ENCODE peak calls at places on chromosomes 12 and 14, in six cellular contexts. C is K562, J is NB4, N is HepG2, T is GM12878, P is endothelial cell of umbilical vein. Q is an unnamed sample.

GRCh38 chr14:85317491-85318021 is 212.4 kb upstream of the FLRT2 start:
- DNase-seq in C (no peak), T (no peak), P (no peak), J (no peak), N (no peak), Q (no peak)

GRCh38 chr14:52220924-52221802 is 46.3 kb upstream of the PTGDR start:
- DNase-seq in P (no peak), J (no peak), T (no peak), C (no peak), N (no peak), Q (no peak)

GRCh38 chr14:51006781-51007211 is 62.5 kb upstream of the PYGL start:
- DNase-seq in N (no peak), T (no peak), J (peak), C (no peak), P (no peak), Q (peak)

GRCh38 chr12:662541-663292 is 528 bp downstream of the NINJ2 start:
- DNase-seq in T (no peak), N (no peak), P (no peak), J (peak), C (no peak), Q (no peak)

GRCh38 chr14:100037351-100037750 is 27.9 kb upstream of the EVL start:
- DNase-seq in P (no peak), C (no peak), J (no peak), N (no peak), T (no peak), Q (no peak)

GRCh38 chr12:50859621-50860020 is 16.9 kb downstream of the TMPRSS12 start:
- DNase-seq in T (no peak), P (no peak), C (no peak), N (no peak), J (no peak), Q (no peak)

GRCh38 chr12:45644521-45644920 is 85.0 kb upstream of the ARID2 start:
- DNase-seq in J (peak), T (no peak), P (peak), C (no peak), N (no peak), Q (no peak)

GRCh38 chr12:28132398-28132797 is 57.9 kb upstream of the CCDC91 start:
- DNase-seq in P (no peak), J (no peak), T (no peak), C (peak), N (no peak), Q (no peak)

GRCh38 chr12:17304503-17305347 is 698.8 kb upstream of the LMO3 start:
- DNase-seq in P (no peak), C (no peak), N (no peak), T (no peak), J (peak), Q (peak)

GRCh38 chr14:64704743-64705405 is 650 bp downstream of the PLEKHG3 start:
- DNase-seq in T (no peak), P (no peak), N (no peak), C (no peak), J (no peak), Q (no peak)

GRCh38 chr12:67482751-67483661 is 165.5 kb upstream of the DYRK2 start:
- DNase-seq in N (no peak), J (peak), T (peak), C (no peak), P (no peak), Q (no peak)

GRCh38 chr12:56585098-56585497 is 45.0 kb downstream of the BAZ2A start:
- DNase-seq in P (no peak), T (no peak), C (no peak), N (no peak), J (no peak), Q (no peak)

GRCh38 chr12:56581418-56582145 is 48.5 kb downstream of the BAZ2A start:
- DNase-seq in T (peak), C (peak), P (peak), J (peak), N (peak), Q (no peak)
- TF ChIP-seq MYC in T (no peak), C (no peak), P (no peak), J (peak), N (no peak), Q (no peak)

GRCh38 chr12:34338751-34339150 is 316.5 kb downstream of the ALG10 start:
- DNase-seq in J (no peak), P (no peak), T (no peak), N (no peak), C (no peak), Q (no peak)
- TF ChIP-seq MYC in J (no peak), P (no peak), T (no peak), N (no peak), C (no peak), Q (no peak)

GRCh38 chr12:6615802-6616201 is 8.6 kb upstream of the CHD4 start:
- DNase-seq in N (no peak), T (no peak), J (no peak), C (no peak), P (no peak), Q (no peak)

GRCh38 chr12:6618483-6618882 is 11.3 kb upstream of the CHD4 start:
- DNase-seq in J (peak), C (no peak), P (no peak), N (no peak), T (no peak), Q (no peak)

GRCh38 chr12:6614513-6615177 is 7.5 kb upstream of the CHD4 start:
- DNase-seq in J (no peak), P (no peak), N (no peak), C (no peak), T (no peak), Q (peak)

GRCh38 chr12:6620885-6621274 is 13.7 kb upstream of the CHD4 start:
- DNase-seq in N (no peak), J (no peak), T (no peak), P (no peak), C (no peak), Q (no peak)

DNA sequence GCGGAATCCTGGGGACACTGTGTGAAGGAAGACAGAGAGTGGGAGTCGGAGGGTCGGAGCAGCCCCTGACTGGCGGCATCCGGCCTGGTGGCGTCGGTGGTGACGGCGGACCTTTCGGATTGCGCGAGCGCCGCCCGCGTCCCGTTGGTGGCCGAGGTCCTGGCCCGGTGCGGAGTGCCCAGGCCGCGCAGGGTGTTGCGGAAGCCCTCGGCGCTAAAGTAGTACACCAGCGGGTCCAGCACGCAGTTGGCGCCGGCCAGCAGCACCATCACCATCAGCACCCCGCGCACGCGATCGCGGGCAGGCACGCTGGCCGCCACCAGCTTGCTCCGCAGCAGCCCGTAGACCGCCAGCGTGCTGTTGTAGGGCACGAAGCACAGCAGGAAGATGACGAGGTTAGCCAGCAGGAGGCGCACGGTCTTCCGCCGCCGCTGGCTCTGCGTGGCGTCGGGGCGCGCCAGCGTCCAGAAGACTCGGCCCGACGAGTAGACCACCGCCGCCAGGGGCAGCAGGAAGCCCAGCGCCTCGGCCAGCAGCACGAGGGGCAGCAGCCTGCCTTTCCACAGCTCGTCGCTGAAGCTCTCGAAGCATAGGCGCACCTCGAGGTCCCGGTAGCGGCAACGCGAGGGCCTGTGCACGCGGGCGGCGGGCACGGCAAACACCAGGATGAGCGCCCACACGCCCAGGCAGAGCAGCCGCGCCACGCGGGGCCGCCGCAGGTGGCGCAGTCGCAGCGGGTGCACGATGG is 13.1 kb upstream of the CHD4 start:
- DNase-seq in J (no peak), P (peak), N (no peak), T (no peak), C (no peak), Q (no peak)
- TF ChIP-seq MYC in J (no peak), P (no peak), N (no peak), T (no peak), C (no peak), Q (no peak)

DNA sequence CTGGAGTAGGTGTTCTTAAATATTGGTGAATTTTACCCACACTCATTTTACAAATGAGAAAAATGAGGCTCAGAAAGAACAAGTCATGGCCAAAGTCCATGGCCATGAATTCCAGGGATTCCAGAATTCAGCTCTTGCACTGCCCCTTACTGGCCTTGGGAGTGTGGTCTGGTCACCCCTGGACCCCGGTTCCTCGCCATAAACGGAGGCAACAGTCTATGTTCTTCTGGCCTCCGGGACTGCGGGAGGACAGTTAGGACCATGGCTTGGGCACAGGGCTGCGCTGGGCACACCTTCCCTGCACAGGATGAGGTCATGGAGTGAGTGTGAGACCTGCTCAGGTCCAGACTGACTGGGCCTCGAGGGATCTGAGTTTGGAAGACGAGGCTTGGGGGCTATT is 6.9 kb downstream of the CCDC197 start:
- DNase-seq in C (no peak), J (no peak), N (peak), P (no peak), T (no peak), Q (no peak)
- TF ChIP-seq MYC in C (no peak), J (no peak), N (no peak), P (no peak), T (no peak), Q (no peak)

Q was measured in A549.